ENCODE peak calls at places on chromosomes 4 and X, in six cellular contexts. K is K562, Q is GM12892, H is HepG2, O is GM12878, F is H1. A is an unnamed sample.

GRCh38 chr4:8618421-8618820 is 25.9 kb downstream of the CPZ start:
- DNase-seq in O (no peak), K (no peak), Q (no peak), H (no peak), F (no peak), A (no peak)

GRCh38 chr4:142095886-142096605 is 459.7 kb downstream of the IL15 start:
- DNase-seq in O (no peak), H (no peak), F (no peak), K (no peak), Q (no peak), A (no peak)

GRCh38 chrX:1788300-1788911 is 173.5 kb downstream of the ASMT start:
- DNase-seq in O (no peak), K (no peak), F (peak), Q (no peak), H (no peak), A (no peak)

GRCh38 chr4:39050590-39050989 is 11.4 kb upstream of the KLHL5 start:
- DNase-seq in H (no peak), F (no peak), O (no peak), Q (no peak), K (no peak), A (no peak)

GRCh38 chrX:19875051-19875432 is 12.4 kb downstream of the SH3KBP1 start:
- DNase-seq in F (no peak), O (no peak), Q (no peak), H (no peak), K (no peak), A (no peak)

GRCh38 chr4:150176559-150176958 is 98.3 kb downstream of the DCLK2 start:
- DNase-seq in Q (no peak), H (no peak), F (no peak), K (no peak), O (no peak), A (no peak)

GRCh38 chr4:33073811-33074210 is 2353.6 kb downstream of the PCDH7 start:
- DNase-seq in H (no peak), Q (no peak), O (no peak), F (no peak), K (no peak), A (no peak)

GRCh38 chr4:138650917-138651564 is 364.5 kb upstream of the NOCT start:
- DNase-seq in F (no peak), Q (no peak), K (no peak), H (no peak), O (no peak), A (no peak)

GRCh38 chrX:154378059-154378798 is 866 bp upstream of the EMD start:
- DNase-seq in H (no peak), F (no peak), O (no peak), Q (peak), K (peak), A (no peak)

GRCh38 chr4:4308800-4309441 is 18.9 kb downstream of the ZBTB49 start:
- DNase-seq in O (no peak), K (no peak), Q (no peak), F (no peak), H (no peak), A (no peak)

GRCh38 chr4:181618038-181618618 is 625.1 kb upstream of the TENM3 start:
- DNase-seq in F (no peak), Q (no peak), H (no peak), K (no peak), O (no peak), A (no peak)

GRCh38 chrX:131746491-131746968 is 202.7 kb downstream of the OR13H1 start:
- DNase-seq in Q (no peak), O (peak), K (peak), H (no peak), F (no peak), A (no peak)

GRCh38 chr4:139665690-139666529 is at the start of gene MGST2:
- DNase-seq in F (peak), Q (peak), K (peak), H (peak), O (no peak), A (peak)
- TF ChIP-seq POLR2A in F (peak), Q (no peak), K (peak), H (no peak), O (peak), A (peak)

DNA sequence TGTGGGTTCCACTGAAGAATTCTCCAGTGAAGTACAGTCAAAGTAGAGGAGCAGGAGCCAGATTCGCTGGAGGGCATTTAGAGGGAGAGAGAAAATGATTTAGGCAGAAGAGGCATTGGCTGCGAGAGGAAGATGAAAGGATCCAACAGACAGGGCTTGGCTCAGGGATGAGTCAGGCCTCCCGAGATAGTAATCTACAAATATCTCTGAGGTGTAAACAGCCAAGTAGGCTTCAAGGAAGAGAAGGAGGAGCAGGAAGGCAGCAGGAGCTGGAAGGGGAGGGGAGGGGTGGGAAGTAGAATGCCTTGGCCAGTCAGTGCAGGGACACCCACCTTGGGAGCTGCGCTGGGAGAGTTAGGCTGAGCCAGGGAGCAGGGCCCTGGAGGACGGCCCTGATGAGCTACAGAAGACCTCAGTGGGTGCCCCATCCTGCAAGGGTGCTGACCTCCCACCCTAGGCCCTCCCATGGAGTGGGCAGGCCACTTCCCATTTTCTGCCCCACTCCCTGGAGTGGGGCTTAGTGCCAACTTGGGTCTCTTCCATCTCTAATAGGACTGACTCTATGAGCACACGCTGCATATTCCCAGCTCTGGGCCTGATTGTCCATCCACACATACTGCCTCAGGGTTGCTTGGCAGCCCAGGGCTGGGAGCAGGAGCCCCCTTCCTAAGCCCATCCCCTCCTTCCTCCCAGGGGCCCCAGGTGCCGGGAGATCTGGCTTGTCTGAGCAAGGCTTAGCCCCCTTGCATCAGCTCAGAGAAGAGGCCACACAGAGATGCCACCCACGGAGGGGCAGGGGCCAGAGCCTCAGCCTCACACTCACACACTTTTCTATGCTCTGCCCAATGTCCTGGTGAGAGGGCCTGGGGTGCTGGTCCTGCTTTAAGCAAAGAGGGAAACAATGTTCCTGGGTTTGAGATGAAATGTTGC is 55.3 kb downstream of the PJA1 start:
- DNase-seq in H (no peak), K (peak), F (no peak), Q (no peak), O (no peak), A (no peak)
- TF ChIP-seq POLR2AphosphoS5 in H (no peak), K (no peak), F (no peak), Q (no peak), O (no peak), A (no peak)

GRCh38 chr4:65089666-65090065 is 580.6 kb downstream of the EPHA5 start:
- DNase-seq in H (no peak), K (no peak), Q (no peak), O (no peak), F (no peak), A (no peak)
- TF ChIP-seq TAF1 in H (no peak), K (no peak), Q (no peak), O (no peak), F (no peak), A (no peak)

GRCh38 chr4:98932539-98932938 is 3.6 kb upstream of the EIF4E start:
- DNase-seq in H (no peak), F (no peak), O (no peak), K (no peak), Q (no peak), A (no peak)

GRCh38 chr4:98929341-98930267 is 671 bp upstream of the EIF4E start:
- DNase-seq in O (peak), K (peak), Q (peak), F (peak), H (peak), A (peak)

GRCh38 chr4:98928131-98928504 is 815 bp downstream of the EIF4E start:
- DNase-seq in H (peak), Q (peak), K (peak), O (no peak), F (no peak), A (peak)

GRCh38 chr4:98930311-98930865 is 1.5 kb upstream of the EIF4E start:
- DNase-seq in O (no peak), F (no peak), K (no peak), Q (no peak), H (no peak), A (no peak)

DNA sequence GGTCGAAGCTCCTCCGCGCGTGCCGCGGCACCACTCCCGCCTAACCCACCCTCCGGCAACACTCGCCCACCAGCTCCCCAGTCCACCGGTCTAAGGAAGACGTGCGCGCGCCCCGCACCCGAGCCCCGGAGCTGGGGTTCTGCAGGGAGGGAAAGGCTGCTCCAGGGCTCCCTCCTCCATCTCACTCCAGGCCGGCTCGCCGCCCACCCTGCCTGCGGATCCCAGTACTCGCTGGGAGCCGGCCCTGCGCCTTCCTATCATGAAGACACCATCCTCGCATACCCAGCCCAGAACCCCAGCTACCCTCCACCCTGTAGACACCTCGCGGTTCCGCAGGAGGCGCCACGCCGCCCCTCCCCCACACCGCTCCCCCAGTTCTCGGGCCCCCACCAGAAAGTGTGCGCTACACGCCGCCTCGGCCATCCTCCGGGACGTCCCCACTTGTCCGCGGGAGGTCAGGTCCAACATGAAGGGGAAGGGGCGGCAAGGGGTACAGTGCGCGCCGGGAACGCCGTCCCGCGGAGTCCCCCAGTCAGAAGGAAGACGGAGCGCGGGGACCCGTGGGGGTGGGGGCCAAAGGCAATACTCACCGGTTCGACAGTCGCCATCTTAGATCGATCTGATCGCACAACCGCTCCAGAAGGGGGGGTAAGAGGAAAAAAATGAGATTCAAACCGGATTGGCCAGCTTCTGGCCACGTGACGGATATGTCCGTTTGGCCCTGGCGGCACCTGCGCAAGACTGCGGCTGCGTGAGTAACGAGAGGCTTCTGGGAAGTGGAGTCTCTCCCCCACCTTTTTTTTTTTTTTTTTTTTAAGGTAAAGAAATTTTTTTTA is at the start of gene EIF4E:
- DNase-seq in K (peak), Q (peak), H (peak), O (peak), F (peak), A (peak)
- TF ChIP-seq POLR2A in K (peak), Q (peak), H (peak), O (peak), F (peak), A (peak)

DNA sequence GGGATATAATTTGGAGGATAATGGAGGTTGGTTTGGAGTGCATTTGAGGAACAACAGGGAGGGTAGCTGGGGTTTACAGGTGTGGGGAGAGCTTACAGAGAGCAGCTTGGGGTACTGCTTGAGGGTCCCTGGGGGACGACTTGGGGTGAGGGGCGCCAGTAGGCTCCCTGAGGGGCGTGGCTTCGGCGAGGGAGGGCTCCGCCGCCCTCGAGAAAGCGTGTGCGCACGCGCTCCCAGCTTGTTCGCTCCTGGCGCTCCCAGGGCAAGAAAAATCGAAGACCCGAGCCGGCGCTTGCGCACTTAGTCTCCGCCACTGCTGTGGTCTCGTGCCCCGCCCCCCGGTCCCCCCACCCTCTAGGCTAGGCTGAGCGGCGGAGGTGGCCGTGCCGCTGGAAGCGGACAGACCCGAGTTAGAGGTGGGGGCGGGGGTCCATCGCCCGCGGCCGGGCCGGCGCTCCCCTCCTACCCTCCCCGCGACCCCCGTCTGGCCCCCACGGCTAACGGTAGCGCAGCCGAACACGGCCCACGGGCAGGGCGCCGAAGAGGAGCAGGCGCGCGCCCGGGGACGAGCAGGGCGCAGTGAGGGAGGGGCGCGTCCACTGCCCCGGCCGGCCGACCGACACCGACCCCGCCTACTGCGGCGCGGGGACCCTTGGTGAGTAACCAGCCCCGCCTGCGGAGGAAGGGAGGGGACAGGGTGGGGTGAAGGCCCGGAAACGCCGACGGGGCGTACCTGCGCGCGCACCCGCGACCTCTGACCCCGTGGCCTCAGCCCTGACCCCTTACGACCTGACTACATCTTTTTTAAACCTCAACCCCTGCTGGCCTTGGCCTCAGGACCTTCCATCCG is 5.4 kb upstream of the CCDC120 start:
- DNase-seq in O (no peak), F (peak), K (peak), H (peak), Q (peak), A (peak)
- TF ChIP-seq POLR2AphosphoS5 in O (no peak), F (no peak), K (no peak), H (no peak), Q (no peak), A (no peak)

GRCh38 chrX:103254171-103254824 is 657 bp downstream of the TCEAL8 start:
- DNase-seq in H (peak), F (peak), Q (no peak), K (peak), O (peak), A (no peak)
- TF ChIP-seq TAF1 in H (no peak), F (peak), Q (no peak), K (no peak), O (no peak), A (no peak)

GRCh38 chrX:13164611-13165010 is 120.2 kb upstream of the FAM9C start:
- DNase-seq in O (no peak), Q (no peak), F (no peak), K (no peak), H (no peak), A (no peak)
- TF ChIP-seq POLR2A in O (no peak), Q (no peak), F (no peak), K (no peak), H (no peak), A (no peak)

GRCh38 chrX:110734894-110735541 is 60.6 kb downstream of the CHRDL1 start:
- DNase-seq in H (no peak), Q (no peak), K (no peak), F (no peak), O (no peak), A (no peak)

GRCh38 chrX:110732274-110732673 is 63.3 kb downstream of the CHRDL1 start:
- DNase-seq in F (no peak), H (no peak), Q (no peak), K (no peak), O (no peak), A (no peak)

GRCh38 chrX:110733166-110733565 is 62.5 kb downstream of the CHRDL1 start:
- DNase-seq in H (no peak), K (no peak), O (no peak), Q (no peak), F (no peak), A (no peak)
- TF ChIP-seq POLR2AphosphoS5 in H (no peak), K (no peak), O (no peak), Q (no peak), F (no peak), A (no peak)

DNA sequence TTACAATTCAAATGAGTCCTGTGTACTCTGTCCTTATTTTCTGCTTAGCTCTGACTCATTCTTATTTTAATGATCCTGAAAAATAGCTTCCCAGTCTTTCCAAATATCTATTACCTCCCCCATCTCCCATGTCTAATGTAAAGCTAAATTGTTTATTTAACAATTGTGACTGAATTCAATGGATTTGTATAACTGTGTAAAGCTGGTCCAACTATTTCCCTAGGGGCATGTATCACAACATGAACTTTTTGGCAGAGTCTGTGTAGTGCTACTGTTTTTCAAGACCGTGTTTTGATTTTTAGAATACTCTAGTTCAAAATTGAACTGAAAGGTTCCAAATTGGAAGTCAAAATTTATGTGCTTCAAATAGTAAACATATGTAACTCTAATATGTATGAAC is 67.8 kb downstream of the SPCS3 start:
- DNase-seq in K (no peak), H (no peak), Q (no peak), O (no peak), F (no peak), A (no peak)
- TF ChIP-seq TAF1 in K (no peak), H (no peak), Q (no peak), O (no peak), F (no peak), A (no peak)

A was measured in GM12891.